ENCODE peak calls at places on chromosomes 6 and 20, in eight cellular contexts. One of them, this sample, is unnamed.

GRCh38 chr20:38755324-38755910 is 7.2 kb downstream of the ACTR5 start:
- DNase-seq in neural crest cell: no peak
- DNase-seq in cardiac fibroblast: no peak
- DNase-seq in psoas muscle: no peak
- DNase-seq in T1000: no peak
- DNase-seq in stimulated activated CD8-positive, alpha-beta memory T cell treated with anti-CD3 and anti-CD28 coated beads, Interleukin-12 subunit alpha, Interleukin-12 subunit beta, amount 100 ng/mL, for 4 hours: no peak
- DNase-seq in natural killer cell: no peak
- DNase-seq in ACHN: no peak
- DNase-seq in this sample: no peak

GRCh38 chr20:51420111-51420510 is 122.4 kb downstream of the NFATC2 start:
- DNase-seq in neural crest cell: no peak
- DNase-seq in cardiac fibroblast: no peak
- DNase-seq in psoas muscle: no peak
- DNase-seq in T1000: no peak
- DNase-seq in stimulated activated CD8-positive, alpha-beta memory T cell treated with anti-CD3 and anti-CD28 coated beads, Interleukin-12 subunit alpha, Interleukin-12 subunit beta, amount 100 ng/mL, for 4 hours: no peak
- DNase-seq in natural killer cell: no peak
- DNase-seq in ACHN: no peak
- DNase-seq in this sample: no peak

GRCh38 chr6:116120430-116120829 is 5.5 kb downstream of the COL10A1 start:
- DNase-seq in neural crest cell: no peak
- DNase-seq in cardiac fibroblast: no peak
- DNase-seq in psoas muscle: no peak
- DNase-seq in T1000: no peak
- DNase-seq in stimulated activated CD8-positive, alpha-beta memory T cell treated with anti-CD3 and anti-CD28 coated beads, Interleukin-12 subunit alpha, Interleukin-12 subunit beta, amount 100 ng/mL, for 4 hours: no peak
- DNase-seq in natural killer cell: no peak
- DNase-seq in ACHN: no peak
- DNase-seq in this sample: no peak

GRCh38 chr6:46688117-46688965 is 656 bp downstream of the TDRD6 start:
- DNase-seq in neural crest cell: no peak
- DNase-seq in cardiac fibroblast: no peak
- DNase-seq in psoas muscle: no peak
- DNase-seq in T1000: no peak
- DNase-seq in stimulated activated CD8-positive, alpha-beta memory T cell treated with anti-CD3 and anti-CD28 coated beads, Interleukin-12 subunit alpha, Interleukin-12 subunit beta, amount 100 ng/mL, for 4 hours: no peak
- DNase-seq in natural killer cell: no peak
- DNase-seq in ACHN: no peak
- DNase-seq in this sample: no peak

GRCh38 chr6:166950443-166950821 is 5.9 kb downstream of the RNASET2 start:
- DNase-seq in neural crest cell: no peak
- DNase-seq in cardiac fibroblast: no peak
- DNase-seq in psoas muscle: no peak
- DNase-seq in T1000: no peak
- DNase-seq in stimulated activated CD8-positive, alpha-beta memory T cell treated with anti-CD3 and anti-CD28 coated beads, Interleukin-12 subunit alpha, Interleukin-12 subunit beta, amount 100 ng/mL, for 4 hours: no peak
- DNase-seq in natural killer cell: no peak
- DNase-seq in ACHN: no peak
- DNase-seq in this sample: no peak

GRCh38 chr6:100281471-100281878 is 183.2 kb downstream of the SIM1 start:
- DNase-seq in neural crest cell: peak
- DNase-seq in cardiac fibroblast: no peak
- DNase-seq in psoas muscle: no peak
- DNase-seq in T1000: no peak
- DNase-seq in stimulated activated CD8-positive, alpha-beta memory T cell treated with anti-CD3 and anti-CD28 coated beads, Interleukin-12 subunit alpha, Interleukin-12 subunit beta, amount 100 ng/mL, for 4 hours: no peak
- DNase-seq in natural killer cell: no peak
- DNase-seq in ACHN: no peak
- DNase-seq in this sample: no peak

GRCh38 chr6:4322846-4323309 is 187.5 kb upstream of the ECI2 start:
- DNase-seq in neural crest cell: no peak
- DNase-seq in cardiac fibroblast: peak
- DNase-seq in psoas muscle: no peak
- DNase-seq in T1000: no peak
- DNase-seq in stimulated activated CD8-positive, alpha-beta memory T cell treated with anti-CD3 and anti-CD28 coated beads, Interleukin-12 subunit alpha, Interleukin-12 subunit beta, amount 100 ng/mL, for 4 hours: no peak
- DNase-seq in natural killer cell: no peak
- DNase-seq in ACHN: no peak
- DNase-seq in this sample: no peak

GRCh38 chr6:41759905-41760579 is 12.8 kb upstream of the PGC start:
- DNase-seq in neural crest cell: no peak
- DNase-seq in cardiac fibroblast: no peak
- DNase-seq in psoas muscle: no peak
- DNase-seq in T1000: no peak
- DNase-seq in stimulated activated CD8-positive, alpha-beta memory T cell treated with anti-CD3 and anti-CD28 coated beads, Interleukin-12 subunit alpha, Interleukin-12 subunit beta, amount 100 ng/mL, for 4 hours: no peak
- DNase-seq in natural killer cell: no peak
- DNase-seq in ACHN: no peak
- DNase-seq in this sample: no peak

GRCh38 chr20:17549131-17549530 is 18.0 kb upstream of the BFSP1 start:
- DNase-seq in neural crest cell: no peak
- DNase-seq in cardiac fibroblast: no peak
- DNase-seq in psoas muscle: no peak
- DNase-seq in T1000: no peak
- DNase-seq in stimulated activated CD8-positive, alpha-beta memory T cell treated with anti-CD3 and anti-CD28 coated beads, Interleukin-12 subunit alpha, Interleukin-12 subunit beta, amount 100 ng/mL, for 4 hours: no peak
- DNase-seq in natural killer cell: no peak
- DNase-seq in ACHN: no peak
- DNase-seq in this sample: no peak

GRCh38 chr6:19024737-19025136 is 637.6 kb downstream of the RNF144B start:
- DNase-seq in neural crest cell: peak
- DNase-seq in cardiac fibroblast: peak
- DNase-seq in psoas muscle: no peak
- DNase-seq in T1000: no peak
- DNase-seq in stimulated activated CD8-positive, alpha-beta memory T cell treated with anti-CD3 and anti-CD28 coated beads, Interleukin-12 subunit alpha, Interleukin-12 subunit beta, amount 100 ng/mL, for 4 hours: no peak
- DNase-seq in natural killer cell: no peak
- DNase-seq in ACHN: peak
- DNase-seq in this sample: no peak

GRCh38 chr6:25088513-25088912 is 152.8 kb upstream of the RIPOR2 start:
- DNase-seq in neural crest cell: no peak
- DNase-seq in cardiac fibroblast: peak
- DNase-seq in psoas muscle: no peak
- DNase-seq in T1000: no peak
- DNase-seq in stimulated activated CD8-positive, alpha-beta memory T cell treated with anti-CD3 and anti-CD28 coated beads, Interleukin-12 subunit alpha, Interleukin-12 subunit beta, amount 100 ng/mL, for 4 hours: no peak
- DNase-seq in natural killer cell: no peak
- DNase-seq in ACHN: no peak
- DNase-seq in this sample: no peak

GRCh38 chr20:60262967-60263603 is 304.9 kb downstream of the CDH26 start:
- DNase-seq in neural crest cell: peak
- DNase-seq in cardiac fibroblast: no peak
- DNase-seq in psoas muscle: peak
- DNase-seq in T1000: no peak
- DNase-seq in stimulated activated CD8-positive, alpha-beta memory T cell treated with anti-CD3 and anti-CD28 coated beads, Interleukin-12 subunit alpha, Interleukin-12 subunit beta, amount 100 ng/mL, for 4 hours: no peak
- DNase-seq in natural killer cell: peak
- DNase-seq in ACHN: peak
- DNase-seq in this sample: no peak

GRCh38 chr6:25179051-25179778 is 100.0 kb upstream of the CARMIL1 start:
- DNase-seq in neural crest cell: no peak
- DNase-seq in cardiac fibroblast: peak
- DNase-seq in psoas muscle: no peak
- DNase-seq in T1000: no peak
- DNase-seq in stimulated activated CD8-positive, alpha-beta memory T cell treated with anti-CD3 and anti-CD28 coated beads, Interleukin-12 subunit alpha, Interleukin-12 subunit beta, amount 100 ng/mL, for 4 hours: no peak
- DNase-seq in natural killer cell: no peak
- DNase-seq in ACHN: no peak
- DNase-seq in this sample: no peak

GRCh38 chr20:52847739-52848359 is 124.3 kb upstream of the TSHZ2 start:
- DNase-seq in neural crest cell: no peak
- DNase-seq in cardiac fibroblast: no peak
- DNase-seq in psoas muscle: no peak
- DNase-seq in T1000: no peak
- DNase-seq in stimulated activated CD8-positive, alpha-beta memory T cell treated with anti-CD3 and anti-CD28 coated beads, Interleukin-12 subunit alpha, Interleukin-12 subunit beta, amount 100 ng/mL, for 4 hours: no peak
- DNase-seq in natural killer cell: no peak
- DNase-seq in ACHN: no peak
- DNase-seq in this sample: no peak

GRCh38 chr20:3171391-3172125 is 1.8 kb downstream of the LZTS3 start:
- DNase-seq in neural crest cell: no peak
- DNase-seq in cardiac fibroblast: no peak
- DNase-seq in psoas muscle: no peak
- DNase-seq in T1000: no peak
- DNase-seq in stimulated activated CD8-positive, alpha-beta memory T cell treated with anti-CD3 and anti-CD28 coated beads, Interleukin-12 subunit alpha, Interleukin-12 subunit beta, amount 100 ng/mL, for 4 hours: no peak
- DNase-seq in natural killer cell: no peak
- DNase-seq in ACHN: no peak
- DNase-seq in this sample: no peak

GRCh38 chr20:22400440-22400839 is 183.9 kb downstream of the FOXA2 start:
- DNase-seq in neural crest cell: no peak
- DNase-seq in cardiac fibroblast: no peak
- DNase-seq in psoas muscle: no peak
- DNase-seq in T1000: no peak
- DNase-seq in stimulated activated CD8-positive, alpha-beta memory T cell treated with anti-CD3 and anti-CD28 coated beads, Interleukin-12 subunit alpha, Interleukin-12 subunit beta, amount 100 ng/mL, for 4 hours: no peak
- DNase-seq in natural killer cell: no peak
- DNase-seq in ACHN: no peak
- DNase-seq in this sample: no peak

GRCh38 chr6:26575494-26575939 is 21.2 kb upstream of the ABT1 start:
- DNase-seq in neural crest cell: no peak
- DNase-seq in cardiac fibroblast: peak
- DNase-seq in psoas muscle: no peak
- DNase-seq in T1000: no peak
- DNase-seq in stimulated activated CD8-positive, alpha-beta memory T cell treated with anti-CD3 and anti-CD28 coated beads, Interleukin-12 subunit alpha, Interleukin-12 subunit beta, amount 100 ng/mL, for 4 hours: no peak
- DNase-seq in natural killer cell: no peak
- DNase-seq in ACHN: no peak
- DNase-seq in this sample: no peak

GRCh38 chr6:70152786-70153185 is 150.1 kb downstream of the COL9A1 start:
- DNase-seq in neural crest cell: no peak
- DNase-seq in cardiac fibroblast: no peak
- DNase-seq in psoas muscle: no peak
- DNase-seq in T1000: no peak
- DNase-seq in stimulated activated CD8-positive, alpha-beta memory T cell treated with anti-CD3 and anti-CD28 coated beads, Interleukin-12 subunit alpha, Interleukin-12 subunit beta, amount 100 ng/mL, for 4 hours: no peak
- DNase-seq in natural killer cell: no peak
- DNase-seq in ACHN: no peak
- DNase-seq in this sample: no peak

GRCh38 chr20:10306440-10307358 is 88.1 kb downstream of the SNAP25 start:
- DNase-seq in neural crest cell: no peak
- DNase-seq in cardiac fibroblast: peak
- DNase-seq in psoas muscle: no peak
- DNase-seq in T1000: no peak
- DNase-seq in stimulated activated CD8-positive, alpha-beta memory T cell treated with anti-CD3 and anti-CD28 coated beads, Interleukin-12 subunit alpha, Interleukin-12 subunit beta, amount 100 ng/mL, for 4 hours: no peak
- DNase-seq in natural killer cell: no peak
- DNase-seq in ACHN: peak
- DNase-seq in this sample: no peak

GRCh38 chr6:134376785-134377184 is 58.9 kb upstream of the SGK1 start:
- DNase-seq in neural crest cell: no peak
- DNase-seq in cardiac fibroblast: no peak
- DNase-seq in psoas muscle: no peak
- DNase-seq in T1000: no peak
- DNase-seq in stimulated activated CD8-positive, alpha-beta memory T cell treated with anti-CD3 and anti-CD28 coated beads, Interleukin-12 subunit alpha, Interleukin-12 subunit beta, amount 100 ng/mL, for 4 hours: no peak
- DNase-seq in natural killer cell: no peak
- DNase-seq in ACHN: no peak
- DNase-seq in this sample: no peak

GRCh38 chr20:38697306-38697705 is 27.0 kb upstream of the SLC32A1 start:
- DNase-seq in neural crest cell: no peak
- DNase-seq in cardiac fibroblast: no peak
- DNase-seq in psoas muscle: no peak
- DNase-seq in T1000: no peak
- DNase-seq in stimulated activated CD8-positive, alpha-beta memory T cell treated with anti-CD3 and anti-CD28 coated beads, Interleukin-12 subunit alpha, Interleukin-12 subunit beta, amount 100 ng/mL, for 4 hours: no peak
- DNase-seq in natural killer cell: no peak
- DNase-seq in ACHN: no peak
- DNase-seq in this sample: no peak